ENCODE peak calls at places on chromosome 3, in eight cellular contexts. N is AG09309, D is GM23248, R is iPS DF 6.9, H is foreskin fibroblast, F is upper lobe of right lung, I is mammary epithelial cell, T is dorsolateral prefrontal cortex. U is an unnamed sample.

GRCh38 chr3:146680602-146681001 is 75.5 kb upstream of the PLSCR5 start:
- DNase-seq in F (no peak), H (no peak), N (no peak), T (no peak), R (no peak), I (no peak), D (no peak), U (no peak)

GRCh38 chr3:170414202-170414663 is 4.4 kb upstream of the CLDN11 start:
- DNase-seq in F (no peak), I (peak; percentile 68), T (no peak), D (peak; percentile 90), N (peak; percentile 97), H (peak; percentile 86), R (no peak), U (no peak)

GRCh38 chr3:148366743-148367410 is 330.8 kb upstream of the AGTR1 start:
- DNase-seq in I (no peak), N (no peak), D (peak; percentile 55), R (no peak), H (no peak), F (no peak), T (no peak), U (no peak)

GRCh38 chr3:116046350-116046749 is 398.9 kb downstream of the LSAMP start:
- DNase-seq in I (no peak), N (no peak), R (no peak), T (no peak), H (no peak), F (no peak), D (no peak), U (no peak)

GRCh38 chr3:129892857-129893615 is 475 bp downstream of the TMCC1 start:
- DNase-seq in H (no peak), T (peak; percentile 40), D (no peak), R (no peak), F (peak; percentile 89), I (peak; percentile 41), N (no peak), U (no peak)

GRCh38 chr3:156376199-156376598 is 178.7 kb downstream of the SSR3 start:
- DNase-seq in R (no peak), N (no peak), D (no peak), F (no peak), H (no peak), T (no peak), I (no peak), U (no peak)

GRCh38 chr3:142447308-142447851 is 457 bp downstream of the XRN1 start:
- DNase-seq in D (peak; percentile 71), H (peak; percentile 24), T (peak; percentile 47), R (no peak), N (no peak), I (peak; percentile 49), F (peak; percentile 69), U (no peak)

GRCh38 chr3:126261037-126261436 is 80.7 kb upstream of the ALDH1L1 start:
- DNase-seq in T (no peak), D (peak; percentile 62), R (no peak), H (peak; percentile 60), I (no peak), N (peak; percentile 59), F (peak; percentile 73), U (no peak)

GRCh38 chr3:197270558-197271317 is 27.7 kb downstream of the DLG1 start:
- DNase-seq in T (no peak), N (no peak), H (no peak), R (no peak), F (no peak), I (no peak), D (no peak), U (no peak)

GRCh38 chr3:189641776-189642175 is 10.6 kb downstream of the TP63 start:
- DNase-seq in D (no peak), T (no peak), R (no peak), H (no peak), N (no peak), F (no peak), I (peak; percentile 68), U (no peak)

GRCh38 chr3:141644931-141645330 is 93.2 kb upstream of the RNF7 start:
- DNase-seq in N (peak; percentile 24), R (peak; percentile 55), H (peak; percentile 40), D (peak; percentile 83), T (peak; percentile 63), I (peak; percentile 31), F (peak; percentile 92), U (peak; percentile 12)

GRCh38 chr3:109149078-109149477 is 12.6 kb downstream of the C3orf85 start:
- DNase-seq in I (no peak), D (no peak), T (no peak), F (no peak), H (no peak), N (no peak), R (no peak), U (no peak)

GRCh38 chr3:69082805-69083204 is 1.9 kb upstream of the ARL6IP5 start:
- DNase-seq in I (peak; percentile 82), R (no peak), F (no peak), T (no peak), N (peak; percentile 81), H (peak; percentile 81), D (peak; percentile 79), U (peak; percentile 54)

GRCh38 chr3:193068365-193068764 is 150.7 kb upstream of the MB21D2 start:
- DNase-seq in T (no peak), D (no peak), F (no peak), N (no peak), R (no peak), H (no peak), I (no peak), U (no peak)

GRCh38 chr3:142723665-142723967 is 218 bp upstream of the TRPC1 start:
- DNase-seq in F (no peak), I (no peak), R (no peak), H (no peak), T (no peak), N (no peak), D (no peak), U (peak; percentile 16)

GRCh38 chr3:132549890-132550578 is 47.0 kb upstream of the ACKR4 start:
- DNase-seq in D (peak; percentile 79), T (no peak), H (peak; percentile 59), R (no peak), F (no peak), N (peak; percentile 39), I (peak; percentile 80), U (no peak)

GRCh38 chr3:14319654-14320182 is 82.7 kb upstream of the SLC6A6 start:
- DNase-seq in N (no peak), R (peak; percentile 78), H (peak; percentile 27), D (peak; percentile 52), I (peak; percentile 75), T (no peak), F (no peak), U (no peak)

GRCh38 chr3:21654662-21655061 is 96.3 kb downstream of the ZNF385D start:
- DNase-seq in N (peak; percentile 24), D (peak; percentile 84), T (no peak), I (peak; percentile 35), F (no peak), H (peak; percentile 57), R (no peak), U (no peak)

GRCh38 chr3:58249358-58250092 is 11.9 kb downstream of the ABHD6 start:
- DNase-seq in N (no peak), H (no peak), R (no peak), D (no peak), T (no peak), I (no peak), F (no peak), U (no peak)

GRCh38 chr3:126081618-126082333 is 2.1 kb downstream of the SLC41A3 start:
- DNase-seq in R (no peak), D (peak; percentile 75), N (no peak), T (no peak), I (peak; percentile 79), F (no peak), H (peak; percentile 39), U (no peak)

GRCh38 chr3:78613366-78614008 is 1154.3 kb downstream of the ROBO1 start:
- DNase-seq in R (no peak), H (no peak), T (no peak), D (no peak), I (no peak), F (no peak), N (no peak), U (no peak)

GRCh38 chr3:188830955-188831354 is 340.8 kb upstream of the TPRG1 start:
- DNase-seq in H (no peak), N (no peak), D (peak; percentile 46), T (no peak), R (no peak), I (no peak), F (no peak), U (no peak)

GRCh38 chr3:59245300-59245878 is 195.6 kb upstream of the CFAP20DC start:
- DNase-seq in D (no peak), R (no peak), I (no peak), T (no peak), N (no peak), F (no peak), H (no peak), U (no peak)

DNA sequence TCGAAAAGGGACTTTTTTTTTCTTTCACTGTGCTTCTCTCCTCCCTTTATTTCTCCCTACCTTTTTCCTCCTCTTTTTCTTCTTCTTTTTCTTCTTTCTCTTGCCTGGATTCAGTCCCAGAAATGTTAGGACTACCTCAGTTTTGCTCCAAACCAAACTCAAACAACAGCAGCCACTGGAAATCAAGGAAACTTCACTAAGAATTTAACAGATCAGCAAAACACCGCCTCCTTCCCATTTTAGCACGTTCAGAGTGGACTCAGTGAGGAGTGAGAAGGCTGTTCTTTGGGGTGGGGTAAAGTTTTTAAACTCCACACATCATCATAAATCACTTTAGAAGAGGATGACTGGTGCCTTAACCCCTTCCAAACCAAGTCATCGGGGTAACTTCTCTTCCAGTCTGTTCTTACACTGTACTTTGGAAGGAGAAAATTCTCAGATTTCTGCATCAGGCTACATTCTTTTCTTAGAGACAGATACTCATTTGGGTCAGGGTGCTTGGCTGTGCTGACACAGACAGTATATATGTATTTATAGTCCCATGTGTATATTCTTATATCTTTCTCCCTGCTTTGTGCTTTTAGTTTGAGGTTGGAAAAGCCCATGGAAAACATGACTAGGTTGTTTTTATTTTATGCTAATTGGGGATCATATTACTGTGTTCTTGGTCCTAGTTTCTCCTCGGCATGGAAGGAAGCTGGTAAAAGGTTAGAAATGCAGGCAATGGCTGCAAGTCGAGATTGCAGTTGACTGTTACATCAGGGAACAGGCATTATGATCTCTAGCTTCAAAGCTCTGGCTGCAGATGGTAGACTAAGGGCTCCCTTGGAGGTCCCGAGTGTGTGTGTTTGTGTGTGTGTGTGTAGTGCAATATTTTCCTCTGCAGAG is at the start of gene CCDC80:
- DNase-seq in I (peak; percentile 97), D (peak; percentile 84), T (no peak), F (no peak), R (no peak), H (peak; percentile 87), N (peak; percentile 81), U (peak; percentile 90)
- H3K4me3 ChIP-seq in I (peak within 1 kb of the TSS; percentile 25), D (peak within 1 kb of the TSS; percentile 97), T (peak within 1 kb of the TSS; percentile 40), F (peak within 1 kb of the TSS; percentile 38), R (no peak within 1 kb of the TSS), H (peak within 1 kb of the TSS; percentile 73), N (peak within 1 kb of the TSS; percentile 65), U (peak within 1 kb of the TSS; percentile 58)

GRCh38 chr3:50279255-50280016 is 549 bp downstream of the LSMEM2 start:
- DNase-seq in N (no peak), I (no peak), D (no peak), T (no peak), H (no peak), R (no peak), F (no peak), U (no peak)
- H3K4me3 ChIP-seq in N (no peak overlapping the region), I (no peak overlapping the region), D (no peak overlapping the region), T (no peak overlapping the region), H (no peak overlapping the region), R (no peak overlapping the region), F (no peak overlapping the region), U (no peak overlapping the region)

GRCh38 chr3:152271465-152272035 is 2.8 kb downstream of the MBNL1 start:
- DNase-seq in I (peak; percentile 11), F (no peak), N (no peak), H (no peak), R (no peak), D (peak; percentile 40), T (no peak), U (no peak)
- H3K4me3 ChIP-seq in I (peak overlapping the region; percentile 62), F (peak overlapping the region; percentile 89), N (peak overlapping the region; percentile 73), H (peak overlapping the region; percentile 73), R (no peak overlapping the region), D (peak overlapping the region; percentile 94), T (peak overlapping the region; percentile 96), U (peak overlapping the region; percentile 87)

GRCh38 chr3:73365756-73366397 is 258.9 kb downstream of the PDZRN3 start:
- DNase-seq in R (no peak), N (peak; percentile 20), T (peak; percentile 75), F (no peak), H (peak; percentile 51), D (peak; percentile 92), I (no peak), U (no peak)
- H3K4me3 ChIP-seq in R (no peak overlapping the region), N (no peak overlapping the region), T (no peak overlapping the region), F (no peak overlapping the region), H (no peak overlapping the region), D (no peak overlapping the region), I (no peak overlapping the region), U (no peak overlapping the region)